ENCODE peak calls at places on chromosomes 7 and 10, in nine cellular contexts. A, L, R, T, B, Q, P, M and N are unnamed samples.

GRCh38 chr10:124674768-124675222 is 69.4 kb downstream of the FAM53B start:
- DNase-seq in A (no peak), L (no peak), R (no peak), T (no peak), B (no peak), Q (no peak), P (no peak), M (no peak), N (no peak)

GRCh38 chr7:92606985-92607384 is 16.8 kb upstream of the FAM133B start:
- DNase-seq in A (no peak), L (no peak), R (no peak), T (no peak), B (no peak), Q (no peak), P (no peak), M (no peak), N (no peak)

GRCh38 chr10:76055963-76056362 is 624.5 kb downstream of the LRMDA start:
- DNase-seq in A (no peak), L (no peak), R (no peak), T (peak), B (no peak), Q (no peak), P (no peak), M (no peak), N (no peak)

GRCh38 chr10:79159141-79159619 is 90.4 kb downstream of the ZMIZ1 start:
- DNase-seq in A (peak), L (no peak), R (peak), T (no peak), B (peak), Q (no peak), P (no peak), M (no peak), N (no peak)

GRCh38 chr7:33459340-33459751 is 330.0 kb downstream of the BBS9 start:
- DNase-seq in A (peak), L (no peak), R (peak), T (peak), B (peak), Q (no peak), P (no peak), M (peak), N (peak)

GRCh38 chr7:80284848-80285247 is 150.2 kb downstream of the GNAI1 start:
- DNase-seq in A (peak), L (no peak), R (peak), T (no peak), B (peak), Q (no peak), P (no peak), M (no peak), N (no peak)

GRCh38 chr10:30784896-30785605 is 155.5 kb upstream of the LYZL2 start:
- DNase-seq in A (peak), L (peak), R (peak), T (peak), B (peak), Q (peak), P (peak), M (peak), N (peak)

GRCh38 chr7:82079527-82079926 is 309.7 kb upstream of the HGF start:
- DNase-seq in A (no peak), L (no peak), R (no peak), T (no peak), B (no peak), Q (no peak), P (no peak), M (no peak), N (no peak)

GRCh38 chr7:136086712-136087111 is 109.6 kb upstream of the MTPN start:
- DNase-seq in A (peak), L (no peak), R (peak), T (peak), B (peak), Q (peak), P (peak), M (peak), N (peak)

GRCh38 chr7:101378808-101379207 is 16.1 kb downstream of the COL26A1 start:
- DNase-seq in A (no peak), L (no peak), R (no peak), T (no peak), B (peak), Q (no peak), P (no peak), M (peak), N (peak)

GRCh38 chr7:64685741-64686140 is 19.8 kb downstream of the ZNF107 start:
- DNase-seq in A (no peak), L (no peak), R (no peak), T (peak), B (no peak), Q (no peak), P (no peak), M (no peak), N (no peak)

GRCh38 chr10:112214335-112214941 is 30.9 kb upstream of the GPAM start:
- DNase-seq in A (no peak), L (no peak), R (no peak), T (no peak), B (no peak), Q (no peak), P (no peak), M (no peak), N (no peak)

GRCh38 chr7:16982640-16983103 is 100.9 kb upstream of the AGR3 start:
- DNase-seq in A (peak), L (no peak), R (peak), T (peak), B (peak), Q (peak), P (no peak), M (peak), N (no peak)

GRCh38 chr7:27148776-27149641 is 1.4 kb upstream of the HOXA6 start:
- DNase-seq in A (no peak), L (no peak), R (no peak), T (no peak), B (peak), Q (no peak), P (no peak), M (peak), N (no peak)

GRCh38 chr7:144854839-144855424 is 19.1 kb upstream of the TPK1 start:
- DNase-seq in A (no peak), L (no peak), R (peak), T (peak), B (peak), Q (no peak), P (no peak), M (peak), N (no peak)

GRCh38 chr7:87091487-87092066 is 32.1 kb upstream of the ELAPOR2 start:
- DNase-seq in A (no peak), L (no peak), R (no peak), T (peak), B (no peak), Q (no peak), P (no peak), M (peak), N (no peak)

GRCh38 chr10:73908853-73909611 is 1.9 kb upstream of the PLAU start:
- DNase-seq in A (peak), L (no peak), R (peak), T (peak), B (peak), Q (no peak), P (peak), M (no peak), N (no peak)

GRCh38 chr7:893686-894085 is 17.3 kb downstream of the GET4 start:
- DNase-seq in A (no peak), L (no peak), R (no peak), T (no peak), B (no peak), Q (no peak), P (no peak), M (no peak), N (no peak)